ENCODE peak calls at places on chromosome 5, in ten cellular contexts. T is upper lobe of left lung, J is LNCaP clone FGC, P is transverse colon, W is foreskin fibroblast, U is WERI-Rb-1, L is HCT116, E is heart right ventricle, H is bronchial epithelial cell, Z is mammary epithelial cell. K is an unnamed sample.

GRCh38 chr5:143404416-143405062 is 1.1 kb upstream of the NR3C1 start:
- DNase-seq in T (peak), J (no peak), P (peak), W (peak), U (peak), L (no peak), E (peak), H (peak), Z (peak), K (peak)

GRCh38 chr5:10867408-10868303 is 106.6 kb upstream of the DAP start:
- DNase-seq in T (no peak), J (no peak), P (no peak), W (no peak), U (no peak), L (no peak), E (no peak), H (no peak), Z (no peak), K (no peak)

GRCh38 chr5:139383275-139383992 is at the start of gene SLC23A1:
- DNase-seq in T (no peak), J (no peak), P (peak), W (no peak), U (no peak), L (no peak), E (no peak), H (no peak), Z (no peak), K (no peak)

GRCh38 chr5:74736759-74737158 is 30.2 kb downstream of the GFM2 start:
- DNase-seq in T (no peak), J (no peak), P (no peak), W (no peak), U (no peak), L (no peak), E (no peak), H (no peak), Z (no peak), K (no peak)

GRCh38 chr5:36168737-36169136 is 16.8 kb downstream of the SKP2 start:
- DNase-seq in T (no peak), J (no peak), P (no peak), W (no peak), U (no peak), L (no peak), E (no peak), H (no peak), Z (no peak), K (peak)

GRCh38 chr5:52947851-52948250 is 41.3 kb upstream of the ITGA2 start:
- DNase-seq in T (no peak), J (no peak), P (no peak), W (no peak), U (no peak), L (no peak), E (no peak), H (no peak), Z (peak), K (no peak)

GRCh38 chr5:170632985-170633234 is 129.1 kb downstream of the KCNIP1 start:
- DNase-seq in T (peak), J (no peak), P (peak), W (no peak), U (peak), L (no peak), E (peak), H (no peak), Z (no peak), K (peak)

GRCh38 chr5:98827161-98827560 is 53.7 kb downstream of the RGMB start:
- DNase-seq in T (no peak), J (no peak), P (no peak), W (peak), U (no peak), L (peak), E (no peak), H (peak), Z (peak), K (peak)

GRCh38 chr5:53423724-53424123 is 56.7 kb upstream of the FST start:
- DNase-seq in T (no peak), J (no peak), P (no peak), W (peak), U (no peak), L (no peak), E (no peak), H (peak), Z (peak), K (no peak)

GRCh38 chr5:179762079-179762780 is 29.6 kb downstream of the MAML1 start:
- DNase-seq in T (no peak), J (no peak), P (peak), W (no peak), U (no peak), L (no peak), E (no peak), H (no peak), Z (peak), K (peak)

GRCh38 chr5:136038635-136039034 is 9.8 kb downstream of the TGFBI start:
- DNase-seq in T (no peak), J (no peak), P (no peak), W (no peak), U (no peak), L (no peak), E (no peak), H (no peak), Z (no peak), K (no peak)

GRCh38 chr5:123992641-123993040 is 480.7 kb downstream of the CSNK1G3 start:
- DNase-seq in T (no peak), J (no peak), P (no peak), W (no peak), U (no peak), L (no peak), E (no peak), H (no peak), Z (no peak), K (no peak)

GRCh38 chr5:53069626-53070025 is 39.9 kb downstream of the MOCS2 start:
- DNase-seq in T (no peak), J (no peak), P (no peak), W (no peak), U (no peak), L (no peak), E (no peak), H (peak), Z (peak), K (peak)

GRCh38 chr5:123047706-123048105 is 11.2 kb upstream of the PPIC start:
- DNase-seq in T (no peak), J (no peak), P (no peak), W (peak), U (no peak), L (no peak), E (no peak), H (no peak), Z (no peak), K (no peak)

GRCh38 chr5:62340392-62340791 is 34.4 kb downstream of the KIF2A start:
- DNase-seq in T (no peak), J (no peak), P (no peak), W (no peak), U (no peak), L (peak), E (no peak), H (peak), Z (no peak), K (peak)

GRCh38 chr5:122101636-122102285 is 23.7 kb upstream of the LOX start:
- DNase-seq in T (no peak), J (no peak), P (no peak), W (no peak), U (no peak), L (peak), E (no peak), H (peak), Z (peak), K (peak)

GRCh38 chr5:98839469-98840383 is 66.3 kb downstream of the RGMB start:
- DNase-seq in T (peak), J (no peak), P (no peak), W (no peak), U (no peak), L (no peak), E (no peak), H (peak), Z (no peak), K (peak)

GRCh38 chr5:63401434-63402046 is 560.7 kb downstream of the HTR1A start:
- DNase-seq in T (no peak), J (peak), P (peak), W (peak), U (peak), L (peak), E (peak), H (peak), Z (peak), K (peak)

GRCh38 chr5:4419276-4419675 is 720.9 kb upstream of the ADAMTS16 start:
- DNase-seq in T (no peak), J (no peak), P (no peak), W (no peak), U (no peak), L (no peak), E (no peak), H (no peak), Z (no peak), K (no peak)

GRCh38 chr5:91144491-91145232 is 238.5 kb downstream of the ARRDC3 start:
- DNase-seq in T (no peak), J (no peak), P (no peak), W (no peak), U (no peak), L (no peak), E (no peak), H (no peak), Z (no peak), K (no peak)

GRCh38 chr5:151222769-151223446 is 984 bp downstream of the CCDC69 start:
- DNase-seq in T (no peak), J (no peak), P (peak), W (no peak), U (no peak), L (no peak), E (peak), H (peak), Z (no peak), K (peak)

GRCh38 chr5:1293997-1294838 is 650 bp downstream of the TERT start:
- DNase-seq in T (peak), J (no peak), P (no peak), W (no peak), U (peak), L (no peak), E (no peak), H (no peak), Z (no peak), K (no peak)
- H3K4me3 ChIP-seq in T (peak), J (peak), P (no peak), W (no peak), U (no peak), L (peak), E (no peak), H (no peak), Z (no peak), K (no peak)

GRCh38 chr5:178207917-178208280 is 3.6 kb downstream of the HNRNPAB start:
- DNase-seq in T (no peak), J (no peak), P (peak), W (no peak), U (no peak), L (no peak), E (no peak), H (no peak), Z (no peak), K (no peak)

GRCh38 chr5:178209334-178210072 is 5.2 kb downstream of the HNRNPAB start:
- DNase-seq in T (no peak), J (no peak), P (no peak), W (no peak), U (no peak), L (no peak), E (no peak), H (no peak), Z (no peak), K (no peak)

GRCh38 chr5:178207183-178207916 is 3.0 kb downstream of the HNRNPAB start:
- DNase-seq in T (no peak), J (peak), P (peak), W (no peak), U (no peak), L (no peak), E (peak), H (peak), Z (peak), K (peak)

GRCh38 chr5:178210073-178210526 is 5.8 kb downstream of the HNRNPAB start:
- DNase-seq in T (no peak), J (no peak), P (no peak), W (no peak), U (no peak), L (no peak), E (no peak), H (no peak), Z (no peak), K (no peak)

GRCh38 chr5:178208540-178209227 is 4.4 kb downstream of the HNRNPAB start:
- DNase-seq in T (no peak), J (no peak), P (no peak), W (no peak), U (no peak), L (no peak), E (no peak), H (no peak), Z (no peak), K (no peak)
- TF ChIP-seq CTCF in T (no peak), J (peak), P (peak), W (no peak), U (peak), L (peak), E (no peak), H (peak), Z (peak), K (no peak)

GRCh38 chr5:173232499-173233346 is 2.3 kb downstream of the NKX2-5 start:
- DNase-seq in T (peak), J (no peak), P (no peak), W (no peak), U (no peak), L (no peak), E (no peak), H (no peak), Z (no peak), K (peak)
- H3K4me3 ChIP-seq in T (no peak), J (no peak), P (no peak), W (no peak), U (no peak), L (no peak), E (peak), H (no peak), Z (no peak), K (no peak)

DNA sequence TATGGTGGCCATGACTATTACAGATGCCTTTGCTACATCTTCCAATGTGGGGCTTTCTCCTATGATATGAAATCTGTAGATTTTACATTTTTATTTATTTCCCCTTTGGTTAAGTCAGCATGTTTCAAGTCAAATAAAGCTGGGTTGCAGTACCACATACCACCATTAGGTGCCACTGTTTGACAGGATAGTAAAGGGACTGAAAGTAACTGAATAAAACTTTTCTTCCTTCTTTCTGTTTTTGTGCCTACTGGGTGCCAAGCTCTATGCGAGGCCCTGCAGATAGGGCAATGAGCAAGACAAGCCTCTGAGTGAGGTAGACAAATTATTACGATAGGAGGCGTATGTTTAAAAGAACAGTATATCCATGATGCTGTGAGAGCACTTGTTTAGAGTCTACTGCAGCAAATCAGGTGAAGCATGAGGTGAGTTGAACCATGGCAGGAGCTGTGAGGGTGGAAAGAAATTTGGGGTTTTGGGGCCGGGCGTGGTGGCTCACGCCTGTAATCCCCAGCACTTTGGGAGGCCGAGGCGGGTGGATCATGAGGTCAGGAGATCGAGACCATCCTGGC is 64.8 kb downstream of the GDNF start:
- DNase-seq in T (no peak), J (no peak), P (no peak), W (no peak), U (peak), L (peak), E (no peak), H (peak), Z (peak), K (peak)
- TF ChIP-seq CTCF in T (no peak), J (peak), P (peak), W (peak), U (peak), L (peak), E (peak), H (peak), Z (peak), K (peak)